ENCODE peak calls at places on chromosome 21, in eight cellular contexts. P, Q, M, K, X, H, S and A are unnamed samples.
A peak's percentile ranks its signal among the peaks of the same experiment; 100 is the strongest.

GRCh38 chr21:15064576-15065380 is at the start of gene NRIP1:
- DNase-seq in P (peak; percentile 96), Q (peak; percentile 79), M (peak; percentile 75), K (peak; percentile 66), X (peak; percentile 89), H (peak; percentile 92), S (peak; percentile 70), A (peak; percentile 36)

GRCh38 chr21:45917241-45917640 is 64.3 kb upstream of the COL6A1 start:
- DNase-seq in P (no peak), Q (no peak), M (no peak), K (no peak), X (no peak), H (no peak), S (no peak), A (no peak)

GRCh38 chr21:38308010-38308784 is 51.4 kb downstream of the KCNJ15 start:
- DNase-seq in P (no peak), Q (no peak), M (no peak), K (no peak), X (no peak), H (no peak), S (no peak), A (no peak)

GRCh38 chr21:43675871-43676270 is 16.5 kb downstream of the RRP1B start:
- DNase-seq in P (no peak), Q (no peak), M (no peak), K (no peak), X (no peak), H (no peak), S (no peak), A (no peak)

GRCh38 chr21:42031816-42032215 is 21.7 kb upstream of the ZBTB21 start:
- DNase-seq in P (no peak), Q (no peak), M (no peak), K (no peak), X (no peak), H (no peak), S (no peak), A (no peak)

GRCh38 chr21:24045775-24046215 is 1561.5 kb downstream of the MRPL39 start:
- DNase-seq in P (peak; percentile 97), Q (peak; percentile 94), M (no peak), K (no peak), X (peak; percentile 90), H (peak; percentile 66), S (no peak), A (no peak)

GRCh38 chr21:16709866-16710550 is 802.8 kb upstream of the CXADR start:
- DNase-seq in P (peak; percentile 18), Q (peak; percentile 9), M (no peak), K (no peak), X (no peak), H (no peak), S (no peak), A (no peak)

GRCh38 chr21:44507673-44508425 is 32.1 kb downstream of the KRTAP10-1 start:
- DNase-seq in P (no peak), Q (no peak), M (no peak), K (no peak), X (no peak), H (no peak), S (no peak), A (no peak)

GRCh38 chr21:29673096-29673610 is 266.6 kb downstream of the GRIK1 start:
- DNase-seq in P (no peak), Q (no peak), M (no peak), K (no peak), X (no peak), H (no peak), S (no peak), A (no peak)

GRCh38 chr21:29080454-29080930 is 7.0 kb upstream of the CCT8 start:
- DNase-seq in P (no peak), Q (no peak), M (no peak), K (no peak), X (no peak), H (no peak), S (no peak), A (no peak)

GRCh38 chr21:39451332-39452206 is at the start of gene SH3BGR:
- DNase-seq in P (no peak), Q (no peak), M (no peak), K (no peak), X (peak; percentile 12), H (peak; percentile 73), S (no peak), A (peak; percentile 70)

GRCh38 chr21:41322496-41323382 is 6.1 kb downstream of the FAM3B start:
- DNase-seq in P (no peak), Q (no peak), M (no peak), K (no peak), X (no peak), H (no peak), S (no peak), A (no peak)

GRCh38 chr21:42237577-42237976 is 18.6 kb downstream of the ABCG1 start:
- DNase-seq in P (no peak), Q (no peak), M (no peak), K (no peak), X (no peak), H (no peak), S (no peak), A (no peak)

GRCh38 chr21:27035791-27036190 is 68.9 kb upstream of the ADAMTS5 start:
- DNase-seq in P (no peak), Q (no peak), M (no peak), K (no peak), X (no peak), H (no peak), S (no peak), A (no peak)

GRCh38 chr21:35606578-35606977 is 453.7 kb downstream of the SETD4 start:
- DNase-seq in P (no peak), Q (no peak), M (no peak), K (no peak), X (peak; percentile 70), H (no peak), S (no peak), A (no peak)